ENCODE peak calls at places on chromosomes 6 and 20, in seven cellular contexts. Y, C, P, M, U, B and G are unnamed samples.

GRCh38 chr6:34663887-34664269 is 32.7 kb downstream of the ILRUN start:
- DNase-seq in Y (no peak), C (no peak), P (no peak), M (no peak), U (no peak), B (no peak), G (no peak)

GRCh38 chr6:50795574-50795973 is 23.1 kb upstream of the TFAP2B start:
- DNase-seq in Y (no peak), C (no peak), P (no peak), M (no peak), U (no peak), B (no peak), G (no peak)

GRCh38 chr6:44002591-44003344 is 124.5 kb downstream of the MRPL14 start:
- DNase-seq in Y (peak; percentile 61), C (peak; percentile 51), P (no peak), M (peak; percentile 78), U (no peak), B (no peak), G (peak; percentile 81)

GRCh38 chr6:145547596-145548325 is 187.6 kb downstream of the EPM2A start:
- DNase-seq in Y (no peak), C (no peak), P (no peak), M (no peak), U (no peak), B (no peak), G (no peak)

GRCh38 chr20:4156411-4156810 is 141.1 kb upstream of the RNF24 start:
- DNase-seq in Y (no peak), C (no peak), P (no peak), M (no peak), U (no peak), B (no peak), G (no peak)

GRCh38 chr20:57792386-57793095 is 82.7 kb upstream of the PMEPA1 start:
- DNase-seq in Y (no peak), C (no peak), P (no peak), M (no peak), U (no peak), B (no peak), G (no peak)

GRCh38 chr20:35972445-35972844 is 4.1 kb downstream of the CNBD2 start:
- DNase-seq in Y (no peak), C (no peak), P (no peak), M (no peak), U (no peak), B (no peak), G (no peak)

GRCh38 chr20:1800777-1801176 is 94.4 kb upstream of the SIRPA start:
- DNase-seq in Y (no peak), C (no peak), P (no peak), M (peak; percentile 50), U (no peak), B (no peak), G (no peak)

GRCh38 chr6:110392727-110393126 is 22.6 kb downstream of the DDO start:
- DNase-seq in Y (no peak), C (no peak), P (no peak), M (no peak), U (no peak), B (no peak), G (no peak)

GRCh38 chr6:20417819-20418218 is 16.1 kb downstream of the E2F3 start:
- DNase-seq in Y (no peak), C (no peak), P (no peak), M (peak; percentile 25), U (no peak), B (no peak), G (peak; percentile 21)

GRCh38 chr6:1553562-1554088 is 56.1 kb upstream of the FOXC1 start:
- DNase-seq in Y (no peak), C (no peak), P (no peak), M (no peak), U (no peak), B (no peak), G (no peak)

DNA sequence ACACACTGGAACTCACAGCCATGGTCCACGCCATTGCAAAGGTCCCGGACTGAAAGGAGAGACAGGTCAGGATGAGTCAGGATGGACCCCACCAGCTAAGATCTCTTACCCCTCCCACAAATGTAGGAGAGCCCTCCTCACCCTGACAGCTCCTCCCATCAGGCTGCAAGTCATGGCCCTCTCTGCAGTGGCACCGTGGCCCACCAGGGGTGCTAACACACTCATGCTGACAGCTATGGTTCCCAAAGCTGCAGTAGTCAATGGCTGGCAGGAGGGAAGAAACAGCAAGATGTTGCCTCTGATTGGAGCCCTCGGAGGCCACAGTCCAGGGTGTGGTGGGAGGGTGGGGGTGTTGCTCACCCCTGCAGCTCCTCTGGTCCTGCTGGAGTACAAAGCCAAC is 5.7 kb upstream of the RBPJL start:
- DNase-seq in Y (peak; percentile 74), C (no peak), P (no peak), M (peak; percentile 71), U (no peak), B (no peak), G (peak; percentile 48)
- TF ChIP-seq CTCF in Y (peak; percentile 70), C (no peak), P (peak; percentile 29), M (peak; percentile 47), U (peak; percentile 6), B (no peak), G (peak; percentile 41)

GRCh38 chr20:6632187-6632586 is 135.3 kb upstream of the BMP2 start:
- DNase-seq in Y (peak; percentile 52), C (peak; percentile 77), P (no peak), M (no peak), U (no peak), B (no peak), G (no peak)

GRCh38 chr20:6635034-6635736 is 132.3 kb upstream of the BMP2 start:
- DNase-seq in Y (no peak), C (no peak), P (no peak), M (no peak), U (no peak), B (no peak), G (no peak)

GRCh38 chr20:6641012-6641411 is 126.5 kb upstream of the BMP2 start:
- DNase-seq in Y (no peak), C (no peak), P (no peak), M (no peak), U (no peak), B (no peak), G (no peak)

GRCh38 chr20:6637160-6637579 is 130.3 kb upstream of the BMP2 start:
- DNase-seq in Y (no peak), C (no peak), P (no peak), M (no peak), U (no peak), B (no peak), G (no peak)

DNA sequence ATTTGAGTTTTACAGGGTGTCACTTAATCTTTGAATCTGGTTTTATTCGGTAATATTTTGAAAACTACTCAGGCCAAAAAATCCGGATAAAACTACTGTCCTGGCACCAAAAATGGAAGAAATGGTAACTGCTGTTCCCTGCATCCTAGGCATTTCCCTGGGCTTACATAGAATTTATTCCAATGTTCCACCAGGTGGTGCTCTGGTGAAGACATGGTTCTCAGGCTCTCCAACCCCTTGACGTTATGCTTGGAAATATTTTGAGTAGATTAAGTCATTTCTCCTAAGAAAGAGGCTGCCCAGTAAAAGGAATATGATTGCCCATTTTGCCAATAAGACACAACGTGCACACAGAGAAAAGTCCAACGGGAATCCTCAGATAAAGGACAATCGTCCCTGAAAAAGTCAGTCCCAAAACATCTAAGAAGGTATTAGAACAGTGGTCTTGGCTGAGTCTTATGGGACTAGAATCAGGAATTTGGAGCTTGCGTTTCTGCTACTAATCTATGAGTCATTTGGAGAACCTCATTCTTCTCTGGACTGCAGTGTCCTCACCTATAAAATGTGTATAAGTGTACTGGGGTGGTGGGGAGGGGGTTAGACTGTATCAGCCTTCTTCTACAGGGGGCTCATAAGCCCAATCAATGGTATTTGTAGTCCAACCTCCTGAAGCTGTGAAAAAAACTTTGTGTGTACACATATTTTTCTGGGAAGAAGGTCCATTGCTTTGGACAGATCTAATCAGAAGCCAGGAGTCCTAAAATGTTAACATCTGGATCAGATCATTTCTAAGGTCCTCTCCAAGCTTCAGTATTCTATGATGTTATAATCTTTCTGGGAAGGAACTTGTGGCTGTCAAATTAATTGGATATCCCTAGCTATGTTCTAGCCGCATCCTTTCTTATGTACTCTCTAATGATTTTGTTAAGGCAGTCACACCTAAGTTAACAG is 131.0 kb upstream of the BMP2 start:
- DNase-seq in Y (no peak), C (peak; percentile 42), P (no peak), M (no peak), U (peak; percentile 22), B (no peak), G (no peak)
- TF ChIP-seq CTCF in Y (peak; percentile 40), C (peak; percentile 60), P (peak; percentile 73), M (peak; percentile 16), U (peak; percentile 56), B (no peak), G (peak; percentile 5)

GRCh38 chr20:53598140-53599038 is 4.8 kb upstream of the ZNF217 start:
- DNase-seq in Y (no peak), C (no peak), P (peak; percentile 56), M (peak; percentile 65), U (no peak), B (no peak), G (no peak)

GRCh38 chr20:53595018-53595378 is 1.4 kb upstream of the ZNF217 start:
- DNase-seq in Y (no peak), C (no peak), P (no peak), M (no peak), U (no peak), B (no peak), G (no peak)

GRCh38 chr20:53599039-53599362 is 5.4 kb upstream of the ZNF217 start:
- DNase-seq in Y (no peak), C (no peak), P (peak; percentile 30), M (no peak), U (no peak), B (no peak), G (no peak)

GRCh38 chr20:53597521-53598120 is 4.0 kb upstream of the ZNF217 start:
- DNase-seq in Y (no peak), C (no peak), P (no peak), M (no peak), U (no peak), B (no peak), G (no peak)

GRCh38 chr20:53597085-53597482 is 3.4 kb upstream of the ZNF217 start:
- DNase-seq in Y (no peak), C (no peak), P (no peak), M (no peak), U (no peak), B (no peak), G (no peak)
- TF ChIP-seq CTCF in Y (no peak), C (no peak), P (no peak), M (no peak), U (no peak), B (no peak), G (no peak)

GRCh38 chr6:8536122-8536521 is 100.8 kb upstream of the SLC35B3 start:
- DNase-seq in Y (no peak), C (no peak), P (no peak), M (no peak), U (no peak), B (no peak), G (no peak)

GRCh38 chr6:8543714-8544113 is 108.4 kb upstream of the SLC35B3 start:
- DNase-seq in Y (no peak), C (no peak), P (no peak), M (no peak), U (no peak), B (no peak), G (no peak)

GRCh38 chr6:8535505-8535904 is 100.2 kb upstream of the SLC35B3 start:
- DNase-seq in Y (no peak), C (no peak), P (no peak), M (no peak), U (no peak), B (no peak), G (no peak)

DNA sequence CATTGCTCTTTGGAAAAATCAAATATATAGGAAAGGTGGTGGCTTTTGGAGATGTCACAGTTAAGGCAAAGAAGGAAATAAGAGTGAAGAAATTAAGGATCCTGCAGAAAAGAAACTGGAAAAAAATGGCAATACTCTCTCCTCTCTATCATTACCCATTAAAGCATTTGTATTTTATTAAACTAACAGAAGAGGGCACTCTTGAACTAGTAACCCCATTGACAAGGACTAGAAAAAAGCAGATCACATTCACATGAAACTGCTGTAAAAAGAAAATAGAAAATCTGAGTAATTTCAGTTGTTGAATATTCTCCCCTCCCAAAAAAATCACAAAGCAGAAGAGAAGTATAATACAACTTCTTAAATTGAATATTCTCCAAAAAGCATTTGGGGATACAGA is 104.1 kb upstream of the SLC35B3 start:
- DNase-seq in Y (no peak), C (no peak), P (no peak), M (peak; percentile 23), U (no peak), B (no peak), G (peak; percentile 15)
- TF ChIP-seq CTCF in Y (no peak), C (no peak), P (peak; percentile 40), M (peak; percentile 45), U (peak; percentile 26), B (no peak), G (peak; percentile 22)